ENCODE peak calls at places on chromosomes 2 and 18, in five cellular contexts. One of them, this sample, is unnamed.

GRCh38 chr18:23932385-23933067 is 82.0 kb upstream of the TTC39C start:
- DNase-seq in posterior cingulate gyrus: no peak
- DNase-seq in WTC11: no peak
- DNase-seq in HT1080: no peak
- DNase-seq in progenitor cell of endocrine pancreas: no peak
- DNase-seq in this sample: no peak

GRCh38 chr2:55838653-55839052 is 84.9 kb downstream of the EFEMP1 start:
- DNase-seq in progenitor cell of endocrine pancreas: no peak
- DNase-seq in posterior cingulate gyrus: no peak
- DNase-seq in HT1080: no peak
- DNase-seq in WTC11: no peak
- DNase-seq in this sample: no peak

GRCh38 chr2:208356846-208357574 is 49.6 kb upstream of the PTH2R start:
- DNase-seq in progenitor cell of endocrine pancreas: no peak
- DNase-seq in HT1080: no peak
- DNase-seq in posterior cingulate gyrus: no peak
- DNase-seq in WTC11: no peak
- DNase-seq in this sample: no peak

GRCh38 chr2:66334237-66335054 is 100.5 kb upstream of the MEIS1 start:
- DNase-seq in posterior cingulate gyrus: no peak
- DNase-seq in HT1080: peak; percentile 71
- DNase-seq in WTC11: no peak
- DNase-seq in progenitor cell of endocrine pancreas: no peak
- DNase-seq in this sample: no peak

GRCh38 chr18:23236876-23237468 is 101.7 kb downstream of the CABLES1 start:
- DNase-seq in progenitor cell of endocrine pancreas: no peak
- DNase-seq in HT1080: no peak
- DNase-seq in posterior cingulate gyrus: no peak
- DNase-seq in WTC11: no peak
- DNase-seq in this sample: no peak

GRCh38 chr2:229905601-229906000 is 16.2 kb downstream of the TRIP12 start:
- DNase-seq in HT1080: no peak
- DNase-seq in WTC11: no peak
- DNase-seq in posterior cingulate gyrus: no peak
- DNase-seq in progenitor cell of endocrine pancreas: no peak
- DNase-seq in this sample: no peak

GRCh38 chr18:57743008-57743407 is 60.1 kb downstream of the ATP8B1 start:
- DNase-seq in posterior cingulate gyrus: no peak
- DNase-seq in HT1080: peak; percentile 62
- DNase-seq in WTC11: no peak
- DNase-seq in progenitor cell of endocrine pancreas: no peak
- DNase-seq in this sample: no peak

GRCh38 chr2:188291142-188291616 is 495 bp upstream of the GULP1 start:
- DNase-seq in progenitor cell of endocrine pancreas: no peak
- DNase-seq in posterior cingulate gyrus: no peak
- DNase-seq in HT1080: no peak
- DNase-seq in WTC11: no peak
- DNase-seq in this sample: no peak

GRCh38 chr2:9897796-9898195 is 53.7 kb upstream of the GRHL1 start:
- DNase-seq in progenitor cell of endocrine pancreas: no peak
- DNase-seq in WTC11: no peak
- DNase-seq in HT1080: no peak
- DNase-seq in posterior cingulate gyrus: no peak
- DNase-seq in this sample: no peak

GRCh38 chr2:8120979-8121825 is 560.7 kb upstream of the ID2 start:
- DNase-seq in posterior cingulate gyrus: no peak
- DNase-seq in HT1080: no peak
- DNase-seq in WTC11: no peak
- DNase-seq in progenitor cell of endocrine pancreas: no peak
- DNase-seq in this sample: no peak

GRCh38 chr2:215536476-215536875 is 100.6 kb upstream of the FN1 start:
- DNase-seq in HT1080: no peak
- DNase-seq in progenitor cell of endocrine pancreas: no peak
- DNase-seq in posterior cingulate gyrus: no peak
- DNase-seq in WTC11: no peak
- DNase-seq in this sample: no peak

GRCh38 chr2:222318026-222318711 is 19.4 kb upstream of the PAX3 start:
- DNase-seq in HT1080: peak; percentile 81
- DNase-seq in posterior cingulate gyrus: peak; percentile 36
- DNase-seq in progenitor cell of endocrine pancreas: peak; percentile 68
- DNase-seq in WTC11: peak; percentile 83
- DNase-seq in this sample: no peak

GRCh38 chr2:63544017-63544627 is 44.2 kb downstream of the WDPCP start:
- DNase-seq in progenitor cell of endocrine pancreas: no peak
- DNase-seq in posterior cingulate gyrus: no peak
- DNase-seq in HT1080: peak; percentile 17
- DNase-seq in WTC11: no peak
- DNase-seq in this sample: no peak

GRCh38 chr2:178496049-178496448 is 15.8 kb downstream of the PLEKHA3 start:
- DNase-seq in progenitor cell of endocrine pancreas: no peak
- DNase-seq in HT1080: no peak
- DNase-seq in WTC11: no peak
- DNase-seq in posterior cingulate gyrus: no peak
- DNase-seq in this sample: no peak

GRCh38 chr2:3635171-3636008 is 22.6 kb upstream of the ALLC start:
- DNase-seq in posterior cingulate gyrus: no peak
- DNase-seq in HT1080: no peak
- DNase-seq in WTC11: peak; percentile 0
- DNase-seq in progenitor cell of endocrine pancreas: no peak
- DNase-seq in this sample: peak; percentile 66

GRCh38 chr18:63037491-63037890 is 282.1 kb downstream of the BCL2 start:
- DNase-seq in WTC11: no peak
- DNase-seq in progenitor cell of endocrine pancreas: no peak
- DNase-seq in posterior cingulate gyrus: no peak
- DNase-seq in HT1080: no peak
- DNase-seq in this sample: no peak

GRCh38 chr2:69012310-69013122 is 463 bp upstream of the ANTXR1 start:
- DNase-seq in posterior cingulate gyrus: peak; percentile 77
- DNase-seq in progenitor cell of endocrine pancreas: peak; percentile 57
- DNase-seq in HT1080: no peak
- DNase-seq in WTC11: no peak
- DNase-seq in this sample: peak; percentile 78

GRCh38 chr2:79929624-79930023 is 374.9 kb downstream of the LRRTM1 start:
- DNase-seq in HT1080: no peak
- DNase-seq in WTC11: no peak
- DNase-seq in posterior cingulate gyrus: no peak
- DNase-seq in progenitor cell of endocrine pancreas: no peak
- DNase-seq in this sample: no peak

This sample was measured in type B pancreatic cell.